ENCODE peak calls at places on chromosome 18, in eight cellular contexts. J is hypothalamus; H is HT1080; N is RKO; U is stimulated activated CD8-positive, alpha-beta memory T cell treated with anti-CD3 and anti-CD28 coated beads, Interleukin-15, amount 100 ng/mL, for 48 hours; V is HCT116; Z is aorta; S is ureter. F is an unnamed sample.

GRCh38 chr18:39647627-39648502 is 2082.3 kb upstream of the CELF4 start:
- DNase-seq in N (peak; percentile 19), U (no peak), S (no peak), H (peak; percentile 90), Z (no peak), J (no peak), V (peak; percentile 42), F (no peak)

GRCh38 chr18:53457068-53457467 is 767.4 kb downstream of the MBD2 start:
- DNase-seq in J (no peak), U (no peak), N (peak; percentile 0), Z (no peak), V (no peak), S (no peak), H (peak; percentile 25), F (no peak)

GRCh38 chr18:2935438-2936192 is 77.3 kb downstream of the LPIN2 start:
- DNase-seq in U (no peak), J (no peak), N (no peak), H (no peak), V (no peak), Z (no peak), S (no peak), F (no peak)

GRCh38 chr18:56191334-56191733 is 447.1 kb downstream of the TXNL1 start:
- DNase-seq in Z (no peak), V (no peak), H (no peak), N (no peak), S (no peak), J (no peak), U (no peak), F (peak; percentile 64)

GRCh38 chr18:48023334-48024008 is 93.0 kb upstream of the SMAD2 start:
- DNase-seq in H (peak; percentile 83), S (peak; percentile 85), U (no peak), Z (no peak), V (peak; percentile 52), J (no peak), N (peak; percentile 16), F (no peak)

GRCh38 chr18:53984021-53984420 is 240.4 kb downstream of the MBD2 start:
- DNase-seq in U (no peak), J (no peak), N (no peak), S (no peak), V (no peak), Z (no peak), H (no peak), F (no peak)

GRCh38 chr18:74796928-74797576 is 199.4 kb downstream of the ZNF407 start:
- DNase-seq in Z (no peak), H (peak; percentile 69), N (peak; percentile 11), V (peak; percentile 8), U (no peak), J (no peak), S (no peak), F (no peak)

GRCh38 chr18:69330345-69330744 is 70.3 kb upstream of the DOK6 start:
- DNase-seq in U (no peak), N (no peak), S (no peak), V (no peak), J (no peak), Z (no peak), H (no peak), F (no peak)

GRCh38 chr18:40293311-40293710 is 1661.7 kb upstream of the PIK3C3 start:
- DNase-seq in N (no peak), S (no peak), V (no peak), J (no peak), U (no peak), H (no peak), Z (no peak), F (no peak)

GRCh38 chr18:12326711-12327460 is 18.8 kb downstream of the TUBB6 start:
- DNase-seq in Z (no peak), U (no peak), H (no peak), N (no peak), V (no peak), S (no peak), J (no peak), F (no peak)

GRCh38 chr18:34932363-34932762 is 108.8 kb upstream of the MAPRE2 start:
- DNase-seq in N (no peak), V (no peak), S (no peak), J (no peak), Z (no peak), H (no peak), U (no peak), F (no peak)

GRCh38 chr18:24785019-24785418 is 324.6 kb downstream of the HRH4 start:
- DNase-seq in N (no peak), Z (no peak), H (peak; percentile 42), U (no peak), J (no peak), V (no peak), S (no peak), F (peak; percentile 80)

GRCh38 chr18:59742325-59743111 is 45.3 kb upstream of the CCBE1 start:
- DNase-seq in V (no peak), Z (no peak), U (no peak), S (no peak), J (no peak), H (no peak), N (no peak), F (no peak)

GRCh38 chr18:34834897-34835296 is 124.8 kb downstream of the DTNA start:
- DNase-seq in N (no peak), H (no peak), V (no peak), Z (no peak), S (no peak), U (no peak), J (no peak), F (no peak)

GRCh38 chr18:32624182-32624723 is 148.6 kb downstream of the KLHL14 start:
- DNase-seq in S (no peak), V (no peak), J (no peak), Z (no peak), H (no peak), N (no peak), U (no peak), F (no peak)

GRCh38 chr18:11412790-11413189 is 196.6 kb upstream of the SLC35G4 start:
- DNase-seq in Z (no peak), U (no peak), H (no peak), N (no peak), V (no peak), J (no peak), S (no peak), F (no peak)

GRCh38 chr18:23878336-23878900 is 136.1 kb upstream of the TTC39C start:
- DNase-seq in V (no peak), U (no peak), N (no peak), H (no peak), J (no peak), S (no peak), Z (no peak), F (peak; percentile 57)

GRCh38 chr18:12304351-12305210 is 3.5 kb upstream of the TUBB6 start:
- DNase-seq in Z (no peak), S (no peak), H (peak; percentile 29), N (no peak), U (no peak), V (no peak), J (no peak), F (no peak)

GRCh38 chr18:33833847-33834246 is 255.8 kb downstream of the ASXL3 start:
- DNase-seq in U (no peak), S (no peak), V (no peak), H (no peak), N (no peak), J (no peak), Z (no peak), F (no peak)

GRCh38 chr18:79874553-79875530 is 76.6 kb downstream of the SLC66A2 start:
- DNase-seq in N (no peak), V (no peak), Z (no peak), U (no peak), H (no peak), J (no peak), S (no peak), F (no peak)

GRCh38 chr18:23814977-23815614 is 125.8 kb downstream of the LAMA3 start:
- DNase-seq in N (no peak), Z (no peak), U (no peak), J (no peak), S (no peak), V (no peak), H (no peak), F (peak; percentile 74)

GRCh38 chr18:32920796-32921787 is 148.3 kb upstream of the KLHL14 start:
- DNase-seq in Z (no peak), U (no peak), S (no peak), H (peak; percentile 94), N (peak; percentile 97), V (no peak), J (no peak), F (no peak)

GRCh38 chr18:73079920-73080319 is 212.1 kb upstream of the NETO1 start:
- DNase-seq in V (no peak), J (no peak), Z (no peak), N (no peak), U (no peak), S (no peak), H (no peak), F (no peak)

GRCh38 chr18:41144444-41144843 is 810.6 kb upstream of the PIK3C3 start:
- DNase-seq in Z (no peak), S (no peak), N (no peak), U (no peak), J (no peak), H (peak; percentile 39), V (no peak), F (no peak)

GRCh38 chr18:69674292-69674877 is 273.3 kb downstream of the CD226 start:
- DNase-seq in Z (no peak), H (no peak), S (no peak), N (no peak), J (no peak), U (no peak), V (no peak), F (no peak)

GRCh38 chr18:6947328-6948030 is 170.1 kb downstream of the LAMA1 start:
- DNase-seq in Z (no peak), V (no peak), U (no peak), H (no peak), J (no peak), S (no peak), N (no peak), F (no peak)

GRCh38 chr18:9701604-9702324 is 6.3 kb upstream of the RAB31 start:
- DNase-seq in S (peak; percentile 37), Z (no peak), J (no peak), U (peak; percentile 15), V (no peak), N (peak; percentile 31), H (peak; percentile 62), F (no peak)

GRCh38 chr18:51194604-51195003 is 2.9 kb downstream of the MEX3C start:
- DNase-seq in V (no peak), Z (no peak), H (no peak), S (no peak), N (peak; percentile 5), J (no peak), U (no peak), F (no peak)

GRCh38 chr18:36101943-36102342 is 27.2 kb downstream of the SLC39A6 start:
- DNase-seq in S (no peak), N (no peak), H (no peak), Z (no peak), J (no peak), V (no peak), U (no peak), F (no peak)

GRCh38 chr18:70148039-70148438 is 57.4 kb downstream of the RTTN start:
- DNase-seq in U (no peak), Z (no peak), S (no peak), H (no peak), V (no peak), J (no peak), N (no peak), F (no peak)

GRCh38 chr18:70417847-70418246 is 129.0 kb downstream of the SOCS6 start:
- DNase-seq in H (no peak), V (no peak), S (no peak), N (no peak), J (no peak), Z (no peak), U (no peak), F (no peak)

GRCh38 chr18:9705183-9705864 is 2.8 kb upstream of the RAB31 start:
- DNase-seq in V (no peak), J (no peak), S (peak; percentile 29), N (no peak), U (no peak), Z (no peak), H (no peak), F (no peak)

GRCh38 chr18:12296087-12296403 is 12.0 kb upstream of the TUBB6 start:
- DNase-seq in J (no peak), V (no peak), H (peak; percentile 90), Z (no peak), S (no peak), N (no peak), U (no peak), F (no peak)

GRCh38 chr18:46452820-46453219 is 204.2 kb downstream of the LOXHD1 start:
- DNase-seq in H (peak; percentile 70), N (peak; percentile 82), S (no peak), U (no peak), J (no peak), Z (no peak), V (peak; percentile 28), F (no peak)